ENCODE peak calls at places on chromosomes 7 and 10, in four cellular contexts. One of them, this sample, is unnamed.

GRCh38 chr7:122532406-122533269 is 166.3 kb downstream of the RNF133 start:
- DNase-seq in foreskin fibroblast: peak
- DNase-seq in fibroblast of mammary gland: peak
- DNase-seq in fibroblast of pulmonary artery: peak
- DNase-seq in this sample: peak

GRCh38 chr7:79982151-79982770 is 152.4 kb upstream of the GNAI1 start:
- DNase-seq in foreskin fibroblast: peak
- DNase-seq in fibroblast of pulmonary artery: peak
- DNase-seq in fibroblast of mammary gland: peak
- DNase-seq in this sample: peak

GRCh38 chr7:101121996-101122932 is 4.6 kb upstream of the SERPINE1 start:
- DNase-seq in foreskin fibroblast: peak
- DNase-seq in fibroblast of pulmonary artery: peak
- DNase-seq in fibroblast of mammary gland: peak
- DNase-seq in this sample: peak

GRCh38 chr10:72044417-72045041 is 43.8 kb downstream of the SPOCK2 start:
- DNase-seq in fibroblast of mammary gland: no peak
- DNase-seq in foreskin fibroblast: peak
- DNase-seq in fibroblast of pulmonary artery: no peak
- DNase-seq in this sample: peak

GRCh38 chr7:11427686-11428273 is 404.2 kb downstream of the THSD7A start:
- DNase-seq in fibroblast of pulmonary artery: peak
- DNase-seq in foreskin fibroblast: peak
- DNase-seq in fibroblast of mammary gland: peak
- DNase-seq in this sample: peak

GRCh38 chr7:47202146-47202768 is 379.7 kb downstream of the TNS3 start:
- DNase-seq in fibroblast of pulmonary artery: no peak
- DNase-seq in foreskin fibroblast: peak
- DNase-seq in fibroblast of mammary gland: peak
- DNase-seq in this sample: no peak

GRCh38 chr10:75099952-75100763 is 11.3 kb upstream of the SAMD8 start:
- DNase-seq in fibroblast of pulmonary artery: peak
- DNase-seq in foreskin fibroblast: peak
- DNase-seq in fibroblast of mammary gland: peak
- DNase-seq in this sample: peak

GRCh38 chr10:4398602-4399001 is 427.4 kb upstream of the AKR1E2 start:
- DNase-seq in foreskin fibroblast: no peak
- DNase-seq in fibroblast of mammary gland: no peak
- DNase-seq in fibroblast of pulmonary artery: no peak
- DNase-seq in this sample: no peak

GRCh38 chr10:67923551-67923950 is 39.1 kb downstream of the SIRT1 start:
- DNase-seq in foreskin fibroblast: peak
- DNase-seq in fibroblast of mammary gland: peak
- DNase-seq in fibroblast of pulmonary artery: no peak
- DNase-seq in this sample: no peak

GRCh38 chr10:85916999-85917573 is 449.5 kb downstream of the GRID1 start:
- DNase-seq in fibroblast of mammary gland: no peak
- DNase-seq in foreskin fibroblast: no peak
- DNase-seq in fibroblast of pulmonary artery: no peak
- DNase-seq in this sample: no peak

GRCh38 chr10:4622374-4622773 is 203.6 kb upstream of the AKR1E2 start:
- DNase-seq in fibroblast of pulmonary artery: no peak
- DNase-seq in fibroblast of mammary gland: no peak
- DNase-seq in foreskin fibroblast: peak
- DNase-seq in this sample: no peak

GRCh38 chr7:128352138-128352537 is 8.4 kb upstream of the RBM28 start:
- DNase-seq in fibroblast of pulmonary artery: peak
- DNase-seq in fibroblast of mammary gland: peak
- DNase-seq in foreskin fibroblast: peak
- DNase-seq in this sample: peak

GRCh38 chr7:94169682-94170081 is 165.5 kb upstream of the BET1 start:
- DNase-seq in fibroblast of mammary gland: no peak
- DNase-seq in fibroblast of pulmonary artery: no peak
- DNase-seq in foreskin fibroblast: no peak
- DNase-seq in this sample: no peak

GRCh38 chr10:69650589-69651261 is 20.7 kb downstream of the FAM241B start:
- DNase-seq in fibroblast of pulmonary artery: no peak
- DNase-seq in foreskin fibroblast: no peak
- DNase-seq in fibroblast of mammary gland: no peak
- DNase-seq in this sample: no peak

GRCh38 chr10:62175256-62175655 is 93.4 kb downstream of the RTKN2 start:
- DNase-seq in foreskin fibroblast: no peak
- DNase-seq in fibroblast of mammary gland: peak
- DNase-seq in fibroblast of pulmonary artery: peak
- DNase-seq in this sample: peak

DNA sequence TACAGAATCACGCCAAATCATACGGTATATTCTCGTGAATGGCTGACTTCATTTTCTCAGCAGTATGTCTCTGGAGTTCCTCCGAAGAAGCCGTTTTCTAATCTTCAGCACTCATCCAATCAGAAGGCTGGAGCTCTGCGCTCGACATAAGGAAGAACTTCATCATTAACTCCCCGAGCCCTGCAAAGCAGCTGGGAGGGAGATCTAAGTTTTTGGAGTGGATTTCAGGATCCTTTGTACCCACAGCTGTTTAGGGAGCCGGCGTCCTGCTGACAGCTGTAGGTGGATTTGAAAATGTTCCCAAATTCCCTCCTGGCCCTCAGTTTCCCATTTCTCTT is 40.7 kb upstream of the SDK1 start:
- DNase-seq in fibroblast of mammary gland: peak
- DNase-seq in foreskin fibroblast: peak
- DNase-seq in fibroblast of pulmonary artery: peak
- DNase-seq in this sample: peak
- H3K4me3 ChIP-seq in fibroblast of mammary gland: peak
- H3K4me3 ChIP-seq in foreskin fibroblast: peak
- H3K4me3 ChIP-seq in fibroblast of pulmonary artery: peak
- H3K4me3 ChIP-seq in this sample: peak

GRCh38 chr10:92420554-92421275 is 129.7 kb downstream of the MARCHF5 start:
- DNase-seq in fibroblast of mammary gland: no peak
- DNase-seq in fibroblast of pulmonary artery: no peak
- DNase-seq in foreskin fibroblast: no peak
- DNase-seq in this sample: peak
- H3K4me3 ChIP-seq in fibroblast of mammary gland: peak
- H3K4me3 ChIP-seq in fibroblast of pulmonary artery: peak
- H3K4me3 ChIP-seq in foreskin fibroblast: peak
- H3K4me3 ChIP-seq in this sample: peak

GRCh38 chr7:3436746-3437145 is 135.7 kb downstream of the SDK1 start:
- DNase-seq in fibroblast of pulmonary artery: peak
- DNase-seq in fibroblast of mammary gland: peak
- DNase-seq in foreskin fibroblast: peak
- DNase-seq in this sample: peak
- H3K4me3 ChIP-seq in fibroblast of pulmonary artery: peak
- H3K4me3 ChIP-seq in fibroblast of mammary gland: no peak
- H3K4me3 ChIP-seq in foreskin fibroblast: no peak
- H3K4me3 ChIP-seq in this sample: no peak

DNA sequence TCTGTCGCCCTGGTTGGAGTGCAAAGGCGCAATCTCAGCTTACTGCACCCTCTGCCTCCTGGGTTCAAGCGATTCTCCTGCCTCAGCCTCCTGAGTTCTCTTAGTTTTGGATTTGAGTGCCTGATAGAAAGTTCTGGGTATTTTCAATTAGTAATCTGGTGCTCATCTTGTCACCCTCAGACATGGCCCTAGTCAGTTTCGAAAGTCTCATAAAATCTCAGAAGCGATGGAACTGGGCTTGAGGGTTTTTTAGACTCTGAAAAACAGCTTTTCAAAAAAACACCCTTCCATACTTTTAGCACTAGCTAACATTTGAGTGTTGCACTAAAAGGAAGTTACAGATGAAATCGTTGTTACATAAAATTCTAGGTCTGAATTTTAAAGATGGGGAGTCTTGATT is 9.4 kb upstream of the PIP4K2A start:
- DNase-seq in fibroblast of pulmonary artery: no peak
- DNase-seq in foreskin fibroblast: no peak
- DNase-seq in fibroblast of mammary gland: no peak
- DNase-seq in this sample: no peak
- H3K4me3 ChIP-seq in fibroblast of pulmonary artery: no peak
- H3K4me3 ChIP-seq in foreskin fibroblast: no peak
- H3K4me3 ChIP-seq in fibroblast of mammary gland: no peak
- H3K4me3 ChIP-seq in this sample: no peak

DNA sequence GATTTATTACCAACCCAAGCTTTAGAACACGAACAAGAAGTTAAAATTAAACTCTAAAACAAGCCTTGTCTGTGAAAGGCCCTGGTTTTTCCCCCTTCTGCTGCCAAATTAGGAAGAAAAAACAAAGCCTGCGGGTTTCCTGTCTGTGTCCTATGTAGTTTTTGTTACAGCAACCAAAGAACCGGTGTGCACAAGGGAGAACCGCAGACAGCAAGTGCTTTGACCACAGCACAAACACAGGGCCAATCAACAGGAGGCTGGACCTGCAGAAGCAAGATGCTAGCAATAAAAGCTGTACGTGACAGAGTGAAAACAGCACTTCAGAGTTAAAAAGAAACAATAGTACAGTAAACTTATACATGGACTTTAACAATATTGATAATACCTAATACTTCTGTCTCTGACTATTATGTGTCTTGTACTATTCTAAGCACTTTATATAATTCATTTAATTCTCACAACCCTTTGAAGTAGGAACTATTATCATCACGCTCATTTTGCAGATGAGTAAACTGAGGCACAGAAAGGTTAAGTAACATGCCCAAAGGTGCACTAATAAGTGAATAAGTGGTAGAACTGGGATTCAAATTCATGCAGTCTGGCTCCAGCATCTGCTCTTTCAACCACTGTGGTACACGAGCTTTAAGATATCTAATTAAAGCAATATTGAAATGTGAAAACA is 66.0 kb downstream of the STK17A start:
- DNase-seq in fibroblast of pulmonary artery: peak
- DNase-seq in foreskin fibroblast: peak
- DNase-seq in fibroblast of mammary gland: peak
- DNase-seq in this sample: peak
- H3K4me3 ChIP-seq in fibroblast of pulmonary artery: no peak
- H3K4me3 ChIP-seq in foreskin fibroblast: no peak
- H3K4me3 ChIP-seq in fibroblast of mammary gland: no peak
- H3K4me3 ChIP-seq in this sample: no peak

GRCh38 chr10:103473261-103473671 is 5.8 kb downstream of the CALHM3 start:
- DNase-seq in fibroblast of mammary gland: no peak
- DNase-seq in foreskin fibroblast: no peak
- DNase-seq in fibroblast of pulmonary artery: no peak
- DNase-seq in this sample: no peak
- H3K4me3 ChIP-seq in fibroblast of mammary gland: no peak
- H3K4me3 ChIP-seq in foreskin fibroblast: no peak
- H3K4me3 ChIP-seq in fibroblast of pulmonary artery: no peak
- H3K4me3 ChIP-seq in this sample: no peak

DNA sequence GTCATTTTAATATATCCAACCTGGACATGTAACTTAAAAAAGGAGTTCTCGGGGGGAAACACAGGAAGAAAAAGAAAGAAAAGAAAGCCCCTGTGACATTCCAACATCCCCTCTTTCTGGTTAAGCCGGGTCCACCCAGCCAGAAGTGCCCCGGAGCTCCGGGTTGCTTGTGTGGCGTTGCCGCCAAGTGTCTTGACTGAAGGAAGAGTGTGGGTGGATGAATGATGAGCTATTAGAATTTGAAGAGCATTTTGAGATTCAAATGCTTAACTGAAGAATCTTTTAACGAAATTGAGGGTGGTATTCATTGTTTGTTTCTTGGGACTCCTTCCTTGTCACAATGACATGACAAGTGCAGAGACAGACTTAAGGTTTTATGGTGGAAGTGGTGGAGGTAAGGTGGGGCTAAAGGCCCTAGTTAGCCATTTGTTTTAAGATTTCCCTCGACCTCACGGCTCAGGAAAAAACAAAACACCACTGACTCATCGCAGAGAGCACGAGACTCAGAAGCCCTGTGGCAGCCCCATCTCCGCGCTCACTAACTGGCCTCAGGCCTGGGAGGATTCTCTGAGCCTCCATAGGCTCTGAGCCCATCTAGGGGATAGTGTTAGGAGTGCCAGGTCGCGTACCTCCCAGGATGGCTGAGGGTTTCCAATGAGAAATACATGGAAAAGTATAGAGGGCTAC is 1.8 kb upstream of the GLI3 start:
- DNase-seq in fibroblast of mammary gland: peak
- DNase-seq in foreskin fibroblast: peak
- DNase-seq in fibroblast of pulmonary artery: peak
- DNase-seq in this sample: peak
- H3K4me3 ChIP-seq in fibroblast of mammary gland: no peak
- H3K4me3 ChIP-seq in foreskin fibroblast: no peak
- H3K4me3 ChIP-seq in fibroblast of pulmonary artery: no peak
- H3K4me3 ChIP-seq in this sample: no peak